ENCODE peak calls at places on chromosomes 11 and 22, in four cellular contexts. One of them, this sample, is unnamed.

GRCh38 chr11:117849781-117850414 is 25.4 kb upstream of the FXYD2 start:
- DNase-seq in stimulated activated naive CD4-positive, alpha-beta T cell treated with Interleukin-2 at 50 U/mL for 16 hours: no peak
- DNase-seq in GM19239: no peak
- DNase-seq in neural progenitor cell: no peak
- DNase-seq in this sample: no peak

GRCh38 chr11:21323617-21324016 is 654.2 kb downstream of the NELL1 start:
- DNase-seq in neural progenitor cell: peak; percentile 13
- DNase-seq in stimulated activated naive CD4-positive, alpha-beta T cell treated with Interleukin-2 at 50 U/mL for 16 hours: no peak
- DNase-seq in GM19239: no peak
- DNase-seq in this sample: no peak

GRCh38 chr11:11016123-11016522 is 158.3 kb upstream of the ZBED5 start:
- DNase-seq in stimulated activated naive CD4-positive, alpha-beta T cell treated with Interleukin-2 at 50 U/mL for 16 hours: no peak
- DNase-seq in neural progenitor cell: no peak
- DNase-seq in GM19239: no peak
- DNase-seq in this sample: no peak

GRCh38 chr22:38218661-38219331 is 17.0 kb downstream of the MAFF start:
- DNase-seq in neural progenitor cell: peak; percentile 65
- DNase-seq in GM19239: no peak
- DNase-seq in stimulated activated naive CD4-positive, alpha-beta T cell treated with Interleukin-2 at 50 U/mL for 16 hours: peak; percentile 54
- DNase-seq in this sample: peak; percentile 69

GRCh38 chr11:86978756-86979608 is 23.8 kb upstream of the FZD4 start:
- DNase-seq in neural progenitor cell: peak; percentile 12
- DNase-seq in stimulated activated naive CD4-positive, alpha-beta T cell treated with Interleukin-2 at 50 U/mL for 16 hours: no peak
- DNase-seq in GM19239: no peak
- DNase-seq in this sample: no peak

GRCh38 chr11:65183201-65183891 is 1.6 kb downstream of the CAPN1 start:
- DNase-seq in neural progenitor cell: no peak
- DNase-seq in stimulated activated naive CD4-positive, alpha-beta T cell treated with Interleukin-2 at 50 U/mL for 16 hours: no peak
- DNase-seq in GM19239: no peak
- DNase-seq in this sample: no peak

GRCh38 chr22:26939466-26939865 is 282.1 kb downstream of the MIAT start:
- DNase-seq in neural progenitor cell: no peak
- DNase-seq in stimulated activated naive CD4-positive, alpha-beta T cell treated with Interleukin-2 at 50 U/mL for 16 hours: no peak
- DNase-seq in GM19239: no peak
- DNase-seq in this sample: no peak

GRCh38 chr11:35111171-35112055 is 27.6 kb upstream of the CD44 start:
- DNase-seq in neural progenitor cell: no peak
- DNase-seq in GM19239: no peak
- DNase-seq in stimulated activated naive CD4-positive, alpha-beta T cell treated with Interleukin-2 at 50 U/mL for 16 hours: no peak
- DNase-seq in this sample: no peak

GRCh38 chr11:102485095-102485722 is 32.6 kb upstream of the TMEM123 start:
- DNase-seq in GM19239: no peak
- DNase-seq in stimulated activated naive CD4-positive, alpha-beta T cell treated with Interleukin-2 at 50 U/mL for 16 hours: no peak
- DNase-seq in neural progenitor cell: no peak
- DNase-seq in this sample: no peak

GRCh38 chr11:64661146-64661545 is 61.9 kb downstream of the NRXN2 start:
- DNase-seq in neural progenitor cell: no peak
- DNase-seq in GM19239: no peak
- DNase-seq in stimulated activated naive CD4-positive, alpha-beta T cell treated with Interleukin-2 at 50 U/mL for 16 hours: no peak
- DNase-seq in this sample: no peak

GRCh38 chr22:40898850-40899357 is 37.0 kb upstream of the DNAJB7 start:
- DNase-seq in neural progenitor cell: peak; percentile 36
- DNase-seq in GM19239: peak; percentile 30
- DNase-seq in stimulated activated naive CD4-positive, alpha-beta T cell treated with Interleukin-2 at 50 U/mL for 16 hours: peak; percentile 7
- DNase-seq in this sample: peak; percentile 19

GRCh38 chr11:94100253-94100652 is 28.4 kb upstream of the PANX1 start:
- DNase-seq in GM19239: no peak
- DNase-seq in neural progenitor cell: no peak
- DNase-seq in stimulated activated naive CD4-positive, alpha-beta T cell treated with Interleukin-2 at 50 U/mL for 16 hours: no peak
- DNase-seq in this sample: no peak